ENCODE peak calls at places on chromosome 15, in four cellular contexts. W is lower lobe of right lung, O is ovary, C is spleen. Y is an unnamed sample.
A peak's percentile ranks its signal among the peaks of the same experiment; 100 is the strongest.

GRCh38 chr15:66766282-66767228 is 64.5 kb downstream of the SMAD6 start:
- DNase-seq in W (no peak), O (no peak), C (no peak), Y (peak; percentile 31)

GRCh38 chr15:73922186-73923151 is 3.8 kb upstream of the LOXL1 start:
- DNase-seq in W (peak; percentile 43), O (peak; percentile 74), C (peak; percentile 73), Y (peak; percentile 69)

GRCh38 chr15:68315495-68316007 is 38.0 kb downstream of the FEM1B start:
- DNase-seq in W (no peak), O (peak; percentile 36), C (peak; percentile 69), Y (peak; percentile 19)

GRCh38 chr15:94323076-94323475 is 91.7 kb downstream of the MCTP2 start:
- DNase-seq in W (no peak), O (no peak), C (no peak), Y (no peak)

GRCh38 chr15:92069308-92070244 is 216.1 kb downstream of the SLCO3A1 start:
- DNase-seq in W (no peak), O (no peak), C (no peak), Y (no peak)

GRCh38 chr15:45377630-45378148 is 655 bp downstream of the GATM start:
- DNase-seq in W (no peak), O (peak; percentile 51), C (no peak), Y (peak; percentile 64)

GRCh38 chr15:74608776-74609175 is 6.9 kb upstream of the CLK3 start:
- DNase-seq in W (no peak), O (no peak), C (no peak), Y (no peak)

GRCh38 chr15:90142216-90143175 is 40.2 kb upstream of the IDH2 start:
- DNase-seq in W (peak; percentile 24), O (no peak), C (no peak), Y (no peak)

GRCh38 chr15:85749261-85750151 is 45.2 kb downstream of the KLHL25 start:
- DNase-seq in W (no peak), O (peak; percentile 68), C (peak; percentile 68), Y (peak; percentile 60)

GRCh38 chr15:93107646-93108045 is 18.6 kb upstream of the RGMA start:
- DNase-seq in W (no peak), O (no peak), C (no peak), Y (no peak)

GRCh38 chr15:73375755-73376305 is 7.1 kb upstream of the HCN4 start:
- DNase-seq in W (no peak), O (no peak), C (no peak), Y (no peak)

GRCh38 chr15:72280751-72281150 is 8.4 kb upstream of the PARP6 start:
- DNase-seq in W (no peak), O (no peak), C (no peak), Y (no peak)

GRCh38 chr15:52040167-52040900 is 21.3 kb downstream of the MAPK6 start:
- DNase-seq in W (no peak), O (no peak), C (no peak), Y (peak; percentile 40)

GRCh38 chr15:38061856-38062649 is 127.6 kb downstream of the TMCO5A start:
- DNase-seq in W (no peak), O (no peak), C (no peak), Y (no peak)

GRCh38 chr15:70271422-70272088 is 173.8 kb upstream of the TLE3 start:
- DNase-seq in W (no peak), O (no peak), C (peak; percentile 23), Y (no peak)

GRCh38 chr15:22224241-22224671 is 143.9 kb downstream of the OR4M2 start:
- DNase-seq in W (no peak), O (no peak), C (peak; percentile 56), Y (no peak)

GRCh38 chr15:68930268-68931022 is at the start of gene SPESP1:
- DNase-seq in W (peak; percentile 60), O (peak; percentile 87), C (peak; percentile 91), Y (peak; percentile 76)

GRCh38 chr15:70524470-70524869 is 238.9 kb downstream of the UACA start:
- DNase-seq in W (no peak), O (no peak), C (peak; percentile 24), Y (no peak)

GRCh38 chr15:76928231-76928630 is 3.3 kb upstream of the RCN2 start:
- DNase-seq in W (no peak), O (no peak), C (no peak), Y (no peak)

GRCh38 chr15:101025896-101026631 is 106.9 kb downstream of the LRRK1 start:
- DNase-seq in W (no peak), O (peak; percentile 35), C (peak; percentile 55), Y (no peak)

GRCh38 chr15:66842710-66843441 is 140.8 kb downstream of the SMAD6 start:
- DNase-seq in W (peak; percentile 91), O (peak; percentile 85), C (peak; percentile 82), Y (peak; percentile 85)

GRCh38 chr15:79964232-79964820 is 6.7 kb downstream of the BCL2A1 start:
- DNase-seq in W (no peak), O (no peak), C (no peak), Y (no peak)

GRCh38 chr15:69697913-69698312 is 245.3 kb downstream of the RPLP1 start:
- DNase-seq in W (no peak), O (no peak), C (no peak), Y (no peak)

GRCh38 chr15:75904241-75904631 is 558 bp downstream of the FBXO22 start:
- DNase-seq in W (peak; percentile 51), O (peak; percentile 48), C (peak; percentile 79), Y (peak; percentile 60)

GRCh38 chr15:35450492-35450891 is 95.5 kb downstream of the DPH6 start:
- DNase-seq in W (no peak), O (no peak), C (no peak), Y (peak; percentile 32)

GRCh38 chr15:69578252-69578651 is 125.6 kb downstream of the RPLP1 start:
- DNase-seq in W (no peak), O (no peak), C (no peak), Y (no peak)

GRCh38 chr15:90563460-90563859 is 33.7 kb downstream of the CRTC3 start:
- DNase-seq in W (no peak), O (no peak), C (no peak), Y (no peak)

GRCh38 chr15:80822666-80823065 is 43.5 kb downstream of the CEMIP start:
- DNase-seq in W (no peak), O (no peak), C (no peak), Y (no peak)

GRCh38 chr15:81887913-81888312 is 157.9 kb downstream of the MEX3B start:
- DNase-seq in W (no peak), O (no peak), C (no peak), Y (no peak)

GRCh38 chr15:85495096-85495495 is 114.7 kb downstream of the AKAP13 start:
- DNase-seq in W (no peak), O (no peak), C (no peak), Y (no peak)

GRCh38 chr15:48652510-48653076 is 7.1 kb upstream of the FBN1 start:
- DNase-seq in W (no peak), O (no peak), C (no peak), Y (no peak)

GRCh38 chr15:48647963-48648362 is 2.5 kb upstream of the FBN1 start:
- DNase-seq in W (no peak), O (peak; percentile 53), C (no peak), Y (peak; percentile 68)

GRCh38 chr15:48653216-48653615 is 7.7 kb upstream of the FBN1 start:
- DNase-seq in W (no peak), O (no peak), C (no peak), Y (no peak)

GRCh38 chr15:48653913-48654630 is 8.6 kb upstream of the FBN1 start:
- DNase-seq in W (no peak), O (no peak), C (no peak), Y (no peak)

GRCh38 chr15:48650931-48651330 is 5.4 kb upstream of the FBN1 start:
- DNase-seq in W (no peak), O (no peak), C (no peak), Y (no peak)
- TF ChIP-seq CTCF in W (no peak), O (no peak), C (no peak), Y (no peak)

DNA sequence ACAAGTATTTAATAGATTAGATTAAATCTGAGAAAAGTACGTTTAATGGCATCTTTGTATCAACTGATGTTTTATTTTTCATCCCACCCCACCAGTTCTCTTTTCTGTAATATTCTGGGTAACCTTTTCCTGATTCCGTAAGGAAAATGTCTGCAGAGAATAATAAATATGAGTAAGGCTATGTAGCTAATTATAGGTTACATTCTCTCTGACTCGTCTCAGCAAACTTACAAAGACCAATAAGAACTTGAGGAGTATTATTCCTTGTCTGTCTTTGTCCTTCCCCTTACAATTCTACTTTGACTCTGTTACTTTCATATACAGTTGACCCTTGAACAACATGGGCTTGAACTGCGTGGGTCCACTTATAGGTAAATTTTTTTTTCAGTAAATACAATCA is 12.1 kb downstream of the SNAP23 start:
- DNase-seq in W (no peak), O (no peak), C (no peak), Y (no peak)
- H3K27ac ChIP-seq in W (no peak overlapping the region), O (no peak overlapping the region), C (no peak overlapping the region), Y (no peak overlapping the region)

DNA sequence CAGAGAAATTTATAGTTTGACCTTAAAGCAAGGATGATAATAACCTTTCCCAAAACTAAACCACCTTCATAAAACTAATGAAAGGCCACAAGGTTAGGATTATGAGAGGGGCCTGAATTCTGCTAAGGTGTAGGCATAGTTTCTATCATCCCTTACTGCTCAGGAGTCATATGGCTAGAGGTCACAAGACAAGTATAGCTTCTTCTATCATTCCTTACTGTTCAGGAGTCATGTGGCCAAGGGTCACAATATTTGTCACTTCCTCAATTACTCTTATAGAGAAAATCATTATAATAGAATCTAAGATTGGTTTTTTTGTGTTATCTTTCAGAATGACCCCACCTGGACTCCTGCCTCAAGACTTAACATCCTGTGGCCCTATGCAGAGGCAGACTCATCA is 36.6 kb downstream of the HERC1 start:
- DNase-seq in W (no peak), O (no peak), C (no peak), Y (no peak)
- H3K4me1 ChIP-seq in W (peaks cover 33% of the 10 kb centered on the region), O (peaks cover 12% of the 10 kb centered on the region), C (peaks cover 79% of the 10 kb centered on the region), Y (peaks cover 13% of the 10 kb centered on the region)

GRCh38 chr15:62068071-62068786 is 1.5 kb downstream of the C2CD4A start:
- DNase-seq in W (peak; percentile 76), O (peak; percentile 51), C (peak; percentile 89), Y (peak; percentile 50)
- TF ChIP-seq CTCF in W (peak; percentile 36), O (no peak), C (peak; percentile 18), Y (peak; percentile 12)

GRCh38 chr15:25789206-25789605 is 73.9 kb downstream of the ATP10A start:
- DNase-seq in W (no peak), O (peak; percentile 31), C (no peak), Y (peak; percentile 8)

GRCh38 chr15:25789616-25790002 is 73.5 kb downstream of the ATP10A start:
- DNase-seq in W (no peak), O (no peak), C (no peak), Y (no peak)

GRCh38 chr15:25793354-25794050 is 69.6 kb downstream of the ATP10A start:
- DNase-seq in W (no peak), O (no peak), C (no peak), Y (no peak)

GRCh38 chr15:25790003-25790660 is 73.0 kb downstream of the ATP10A start:
- DNase-seq in W (no peak), O (peak; percentile 68), C (no peak), Y (no peak)

GRCh38 chr15:25792128-25792527 is 71.0 kb downstream of the ATP10A start:
- DNase-seq in W (no peak), O (no peak), C (no peak), Y (no peak)
- H3K27ac ChIP-seq in W (no peak overlapping the region), O (no peak overlapping the region), C (no peak overlapping the region), Y (no peak overlapping the region)

DNA sequence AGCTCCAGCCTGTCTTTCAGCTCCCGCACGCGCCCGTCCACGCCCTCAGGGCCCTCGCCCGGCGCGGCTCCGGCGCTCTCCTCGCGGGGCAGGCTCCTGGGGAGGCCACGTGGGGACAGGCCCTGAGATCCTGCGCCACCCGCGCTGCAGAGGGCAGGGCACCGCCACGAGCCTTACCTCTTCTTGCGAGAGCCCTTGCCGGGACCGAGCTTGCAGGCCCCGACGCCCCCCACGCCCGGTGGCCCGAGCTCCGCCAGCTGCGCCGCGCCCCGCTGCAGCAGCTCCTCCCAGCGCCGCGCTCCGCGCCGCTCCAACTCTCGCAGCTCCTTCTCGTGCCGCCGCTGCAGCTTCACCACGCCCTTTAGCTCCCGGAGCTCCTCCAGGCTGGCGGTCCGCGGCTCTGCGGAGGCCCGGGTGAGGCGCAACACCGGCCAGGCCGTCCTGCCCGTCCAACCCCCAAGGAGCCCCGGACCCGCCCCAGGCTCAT is 8.3 kb upstream of the ANKRD63 start:
- DNase-seq in W (no peak), O (peak; percentile 71), C (peak; percentile 73), Y (peak; percentile 82)
- H3K4me1 ChIP-seq in W (peaks cover 15% of the 10 kb centered on the region), O (peaks cover 3% of the 10 kb centered on the region), C (peaks cover 23% of the 10 kb centered on the region), Y (peaks cover 42% of the 10 kb centered on the region)

Y was measured in cardiac muscle cell.